ENCODE peak calls at places on chromosomes 4 and X, in five cellular contexts. Z is ascending aorta, N is right lobe of liver, Y is epithelial cell of esophagus, J is heart right ventricle. M is an unnamed sample.

GRCh38 chr4:173168396-173169177 is at the start of gene GALNT7:
- DNase-seq in Z (peak; percentile 80), N (peak; percentile 63), Y (peak; percentile 68), J (peak; percentile 68), M (peak; percentile 67)

GRCh38 chr4:186709509-186709908 is 14.1 kb downstream of the FAT1 start:
- DNase-seq in Z (no peak), N (no peak), Y (no peak), J (no peak), M (no peak)

GRCh38 chr4:121472937-121473721 is 92.3 kb upstream of the QRFPR start:
- DNase-seq in Z (no peak), N (no peak), Y (no peak), J (no peak), M (no peak)

GRCh38 chrX:155666741-155667140 is 54.0 kb upstream of the TMLHE start:
- DNase-seq in Z (no peak), N (no peak), Y (no peak), J (no peak), M (no peak)

GRCh38 chrX:16528620-16529019 is 121.3 kb upstream of the S100G start:
- DNase-seq in Z (no peak), N (no peak), Y (no peak), J (no peak), M (no peak)

GRCh38 chr4:186144596-186145569 is 40.4 kb downstream of the FAM149A start:
- DNase-seq in Z (peak; percentile 85), N (peak; percentile 84), Y (peak; percentile 53), J (peak; percentile 51), M (peak; percentile 56)

GRCh38 chrX:22922961-22923360 is 76.8 kb upstream of the DDX53 start:
- DNase-seq in Z (no peak), N (no peak), Y (peak; percentile 34), J (no peak), M (peak; percentile 76)

GRCh38 chr4:133152330-133152791 is 3.3 kb downstream of the PCDH10 start:
- DNase-seq in Z (peak; percentile 63), N (no peak), Y (peak; percentile 9), J (no peak), M (no peak)

GRCh38 chr4:77578145-77578544 is 27.5 kb upstream of the CXCL13 start:
- DNase-seq in Z (no peak), N (no peak), Y (no peak), J (no peak), M (no peak)

GRCh38 chr4:171169396-171169795 is 643.8 kb upstream of the GALNTL6 start:
- DNase-seq in Z (no peak), N (no peak), Y (no peak), J (no peak), M (no peak)

GRCh38 chr4:173316060-173316459 is 18.1 kb downstream of the HMGB2 start:
- DNase-seq in Z (no peak), N (no peak), Y (peak; percentile 63), J (no peak), M (no peak)

GRCh38 chrX:34559325-34559724 is 97.8 kb downstream of the TMEM47 start:
- DNase-seq in Z (no peak), N (no peak), Y (peak; percentile 60), J (no peak), M (peak; percentile 27)

DNA sequence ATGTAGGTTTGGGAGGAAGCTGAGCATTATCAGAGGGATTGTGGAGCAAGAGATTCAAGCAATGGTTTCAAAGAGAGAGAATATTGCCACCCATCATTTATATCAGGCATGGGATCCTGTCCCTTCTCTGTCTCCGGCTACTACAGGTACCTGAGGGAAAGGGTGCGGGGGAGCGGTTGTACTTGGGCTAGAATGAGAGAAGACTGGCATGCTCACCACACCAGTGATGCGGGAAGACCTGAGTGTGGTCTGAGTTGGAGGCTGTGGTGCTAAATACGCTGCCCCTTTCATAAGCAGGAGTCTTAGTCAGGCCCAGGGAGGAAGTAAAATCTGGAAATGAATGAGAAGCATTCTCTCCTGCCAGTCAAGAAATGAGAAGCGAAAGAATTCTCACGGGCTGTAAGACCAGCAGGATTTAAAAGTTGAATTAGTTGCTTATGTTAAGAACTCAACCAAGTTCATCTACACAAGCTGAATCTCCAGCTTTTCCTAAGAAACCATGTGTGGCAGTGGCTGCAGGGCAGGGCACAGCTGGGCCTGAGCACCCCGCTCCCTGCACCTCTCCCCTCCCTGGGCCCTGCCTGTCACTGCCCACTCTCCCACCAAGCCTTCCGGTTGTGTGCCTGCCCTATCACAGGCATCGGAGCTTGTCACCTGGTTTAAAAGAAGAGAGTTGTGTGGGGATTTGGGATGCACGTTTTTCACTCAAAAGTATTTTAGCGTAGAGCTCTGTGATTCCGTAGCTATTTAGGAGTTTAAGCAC is 24.8 kb upstream of the MSANTD1 start:
- DNase-seq in Z (no peak), N (no peak), Y (no peak), J (no peak), M (no peak)
- TF ChIP-seq CTCF in Z (no peak), N (no peak), Y (no peak), J (no peak), M (no peak)

GRCh38 chr4:142473960-142474338 is 372.2 kb downstream of the INPP4B start:
- DNase-seq in Z (no peak), N (no peak), Y (no peak), J (no peak), M (no peak)
- H3K4me3 ChIP-seq in Z (no peak overlapping the region), N (no peak overlapping the region), Y (no peak overlapping the region), J (no peak overlapping the region), M (no peak overlapping the region)

GRCh38 chr4:169774466-169775445 is 17.0 kb upstream of the HPF1 start:
- DNase-seq in Z (no peak), N (no peak), Y (no peak), J (no peak), M (peak; percentile 34)
- TF ChIP-seq CTCF in Z (no peak), N (no peak), Y (no peak), J (peak; percentile 36), M (peak; percentile 31)

DNA sequence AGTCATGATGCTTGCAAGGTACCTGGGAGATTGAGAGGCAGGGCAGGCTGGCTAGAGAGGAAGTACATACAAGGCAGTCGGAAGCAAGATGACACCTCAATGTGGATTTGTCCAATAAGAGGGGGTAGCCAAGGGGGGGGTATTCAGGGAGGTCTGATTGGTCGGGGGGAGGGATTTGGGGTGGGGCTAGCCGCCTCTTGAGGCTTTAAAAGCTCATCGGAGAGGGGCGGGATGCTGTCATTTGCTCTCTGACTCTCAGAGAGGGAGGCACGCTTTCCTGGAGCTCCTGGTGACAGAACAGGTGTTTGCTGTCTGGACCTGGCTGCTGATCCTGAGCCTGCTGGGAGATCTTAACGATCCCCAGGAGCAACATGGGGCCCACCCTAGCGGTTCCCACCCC is at the start of gene GPR50:
- DNase-seq in Z (no peak), N (no peak), Y (no peak), J (no peak), M (no peak)
- H3K4me3 ChIP-seq in Z (peak within 1 kb of the TSS; percentile 21), N (no peak within 1 kb of the TSS), Y (no peak within 1 kb of the TSS), J (peak within 1 kb of the TSS; percentile 22), M (no peak within 1 kb of the TSS)

GRCh38 chrX:24285082-24285481 is 28.8 kb downstream of the SUPT20HL2 start:
- DNase-seq in Z (no peak), N (no peak), Y (no peak), J (no peak), M (peak; percentile 26)
- TF ChIP-seq CTCF in Z (no peak), N (no peak), Y (no peak), J (no peak), M (no peak)

DNA sequence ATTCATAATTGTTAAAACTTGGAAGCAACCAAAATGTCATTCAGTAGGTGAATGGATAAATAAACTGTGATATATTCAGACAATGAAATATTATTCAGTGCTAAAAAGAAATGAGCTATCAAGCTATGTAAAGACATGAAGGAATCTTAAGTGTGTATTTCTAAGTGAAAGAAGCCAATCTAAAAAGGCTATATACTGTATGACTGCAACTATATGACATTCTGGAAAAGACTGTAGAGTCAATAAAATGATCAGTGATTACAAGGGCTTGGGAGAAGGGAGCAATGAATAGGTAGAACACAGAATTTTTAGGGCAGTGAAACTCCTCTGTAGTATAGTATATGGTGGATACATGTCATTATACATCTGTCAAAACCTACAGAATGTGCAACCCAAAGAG is 139.9 kb downstream of the FRYL start:
- DNase-seq in Z (no peak), N (no peak), Y (no peak), J (no peak), M (no peak)
- H3K4me3 ChIP-seq in Z (no peak overlapping the region), N (no peak overlapping the region), Y (no peak overlapping the region), J (no peak overlapping the region), M (no peak overlapping the region)

M was measured in cardiac fibroblast.